ENCODE peak calls at places on chromosomes 6 and 20, in four cellular contexts. One of them, this sample, is unnamed.

GRCh38 chr6:112906737-112907136 is 559.6 kb downstream of the RFPL4B start:
- DNase-seq in K562: no peak
- DNase-seq in A549: no peak
- DNase-seq in HepG2: peak
- DNase-seq in this sample: no peak

GRCh38 chr6:136111831-136112230 is 138.3 kb downstream of the MTFR2 start:
- DNase-seq in K562: no peak
- DNase-seq in A549: no peak
- DNase-seq in HepG2: no peak
- DNase-seq in this sample: no peak

GRCh38 chr6:38393986-38394385 is 245.7 kb downstream of the BTBD9 start:
- DNase-seq in K562: no peak
- DNase-seq in A549: no peak
- DNase-seq in HepG2: no peak
- DNase-seq in this sample: no peak

GRCh38 chr20:34369265-34369664 is 6.2 kb downstream of the ITCH start:
- DNase-seq in K562: no peak
- DNase-seq in A549: no peak
- DNase-seq in HepG2: no peak
- DNase-seq in this sample: no peak

GRCh38 chr6:167996424-167997199 is 859 bp upstream of the KIF25 start:
- DNase-seq in K562: no peak
- DNase-seq in A549: no peak
- DNase-seq in HepG2: no peak
- DNase-seq in this sample: no peak

GRCh38 chr20:57205625-57206219 is 60.7 kb downstream of the BMP7 start:
- DNase-seq in K562: no peak
- DNase-seq in A549: peak
- DNase-seq in HepG2: no peak
- DNase-seq in this sample: no peak

GRCh38 chr6:97765480-97765879 is 482.5 kb upstream of the MMS22L start:
- DNase-seq in K562: no peak
- DNase-seq in A549: no peak
- DNase-seq in HepG2: no peak
- DNase-seq in this sample: no peak

GRCh38 chr6:22980446-22980845 is 411.1 kb downstream of the HDGFL1 start:
- DNase-seq in K562: no peak
- DNase-seq in A549: no peak
- DNase-seq in HepG2: no peak
- DNase-seq in this sample: no peak

GRCh38 chr20:32941155-32941885 is 62.9 kb downstream of the SUN5 start:
- DNase-seq in K562: no peak
- DNase-seq in A549: no peak
- DNase-seq in HepG2: no peak
- DNase-seq in this sample: no peak

GRCh38 chr20:20752712-20753111 is 40.3 kb upstream of the RALGAPA2 start:
- DNase-seq in K562: no peak
- DNase-seq in A549: no peak
- DNase-seq in HepG2: no peak
- DNase-seq in this sample: no peak

GRCh38 chr20:14700641-14700965 is 363.2 kb upstream of the FLRT3 start:
- DNase-seq in K562: no peak
- DNase-seq in A549: no peak
- DNase-seq in HepG2: no peak
- DNase-seq in this sample: no peak

GRCh38 chr6:70166088-70166958 is 136.6 kb downstream of the COL9A1 start:
- DNase-seq in K562: peak
- DNase-seq in A549: peak
- DNase-seq in HepG2: peak
- DNase-seq in this sample: no peak

GRCh38 chr20:53894707-53895384 is 175.5 kb downstream of the BCAS1 start:
- DNase-seq in K562: no peak
- DNase-seq in A549: no peak
- DNase-seq in HepG2: no peak
- DNase-seq in this sample: no peak

GRCh38 chr6:72425003-72425681 is 196.7 kb upstream of the KCNQ5 start:
- DNase-seq in K562: no peak
- DNase-seq in A549: no peak
- DNase-seq in HepG2: no peak
- DNase-seq in this sample: no peak

GRCh38 chr20:10856237-10856636 is 182.4 kb upstream of the JAG1 start:
- DNase-seq in K562: no peak
- DNase-seq in A549: no peak
- DNase-seq in HepG2: peak
- DNase-seq in this sample: no peak

GRCh38 chr6:14290448-14291388 is 173.1 kb downstream of the CD83 start:
- DNase-seq in K562: no peak
- DNase-seq in A549: no peak
- DNase-seq in HepG2: no peak
- DNase-seq in this sample: no peak

GRCh38 chr6:402901-403658 is 11.5 kb downstream of the IRF4 start:
- DNase-seq in K562: no peak
- DNase-seq in A549: no peak
- DNase-seq in HepG2: no peak
- DNase-seq in this sample: no peak

GRCh38 chr6:30837870-30838269 is 46.4 kb upstream of the DDR1 start:
- DNase-seq in K562: no peak
- DNase-seq in A549: no peak
- DNase-seq in HepG2: no peak
- DNase-seq in this sample: no peak

DNA sequence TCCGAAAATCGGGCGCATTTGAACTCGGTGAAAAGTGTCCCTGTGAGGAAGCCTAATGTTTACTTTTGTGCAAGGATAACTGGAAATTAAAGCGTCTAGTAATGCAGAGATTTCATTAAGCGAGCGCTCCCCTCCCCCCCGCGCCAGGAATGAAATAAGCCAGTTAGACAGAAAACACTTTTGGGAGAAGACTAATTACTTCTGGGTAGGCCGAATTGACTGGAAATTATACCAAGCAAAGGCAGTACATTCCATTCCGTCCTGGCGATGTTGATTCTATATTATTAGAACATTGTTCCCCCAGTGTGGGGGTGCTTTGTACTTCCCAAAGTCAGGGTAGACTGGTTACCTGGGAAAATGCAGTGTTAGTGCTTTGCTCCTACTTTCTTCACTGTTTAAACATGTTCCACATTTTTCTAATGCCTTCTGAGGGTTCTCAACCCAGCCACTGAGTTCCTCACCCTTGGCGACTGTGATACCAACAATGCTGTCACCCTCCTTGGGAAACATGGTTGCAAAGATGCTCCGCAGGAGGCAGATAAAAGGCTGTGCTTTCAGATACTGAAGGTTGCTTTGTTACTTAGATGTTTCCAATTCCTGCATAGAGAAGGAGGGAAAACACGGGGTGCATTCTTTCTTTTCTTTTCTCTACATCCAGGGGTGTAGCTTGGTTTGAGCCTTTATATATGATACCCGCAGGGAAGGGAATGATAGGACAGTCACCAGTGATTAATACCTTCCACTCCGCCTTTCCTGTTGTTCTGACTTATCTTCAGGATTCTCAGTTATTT is 2.6 kb downstream of the GJA1 start:
- DNase-seq in K562: no peak
- DNase-seq in A549: peak
- DNase-seq in HepG2: no peak
- DNase-seq in this sample: no peak
- TF ChIP-seq CHD4 in K562: no peak
- TF ChIP-seq CHD4 in A549: no peak
- TF ChIP-seq CHD4 in HepG2: no peak
- TF ChIP-seq CHD4 in this sample: no peak

DNA sequence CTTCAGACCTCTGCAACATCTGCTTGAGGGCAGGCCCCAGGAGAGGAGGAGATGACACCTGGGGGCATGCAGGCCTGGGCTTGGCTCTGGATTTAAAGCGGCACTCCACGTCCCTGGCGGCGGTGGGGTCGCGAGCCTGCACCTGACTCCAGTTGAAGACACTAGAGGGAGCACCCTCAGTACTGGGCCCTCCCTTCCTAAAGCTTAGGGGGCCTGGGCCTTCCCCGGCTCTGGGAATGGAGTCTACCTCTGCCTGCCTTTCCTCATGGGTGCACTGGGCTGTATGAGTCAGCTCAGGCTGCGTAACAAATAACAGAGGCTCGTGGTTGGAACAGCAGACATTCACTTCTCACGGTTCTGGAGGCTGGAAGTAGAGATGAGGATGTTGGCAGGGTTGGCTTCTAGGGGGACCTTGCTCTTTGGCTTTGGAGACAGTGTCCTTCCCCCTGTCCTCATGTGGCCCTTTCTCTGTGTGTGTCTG is 117.6 kb upstream of the RPS6KA2 start:
- DNase-seq in K562: no peak
- DNase-seq in A549: no peak
- DNase-seq in HepG2: no peak
- DNase-seq in this sample: no peak
- TF ChIP-seq CHD4 in K562: no peak
- TF ChIP-seq CHD4 in A549: no peak
- TF ChIP-seq CHD4 in HepG2: no peak
- TF ChIP-seq CHD4 in this sample: no peak

DNA sequence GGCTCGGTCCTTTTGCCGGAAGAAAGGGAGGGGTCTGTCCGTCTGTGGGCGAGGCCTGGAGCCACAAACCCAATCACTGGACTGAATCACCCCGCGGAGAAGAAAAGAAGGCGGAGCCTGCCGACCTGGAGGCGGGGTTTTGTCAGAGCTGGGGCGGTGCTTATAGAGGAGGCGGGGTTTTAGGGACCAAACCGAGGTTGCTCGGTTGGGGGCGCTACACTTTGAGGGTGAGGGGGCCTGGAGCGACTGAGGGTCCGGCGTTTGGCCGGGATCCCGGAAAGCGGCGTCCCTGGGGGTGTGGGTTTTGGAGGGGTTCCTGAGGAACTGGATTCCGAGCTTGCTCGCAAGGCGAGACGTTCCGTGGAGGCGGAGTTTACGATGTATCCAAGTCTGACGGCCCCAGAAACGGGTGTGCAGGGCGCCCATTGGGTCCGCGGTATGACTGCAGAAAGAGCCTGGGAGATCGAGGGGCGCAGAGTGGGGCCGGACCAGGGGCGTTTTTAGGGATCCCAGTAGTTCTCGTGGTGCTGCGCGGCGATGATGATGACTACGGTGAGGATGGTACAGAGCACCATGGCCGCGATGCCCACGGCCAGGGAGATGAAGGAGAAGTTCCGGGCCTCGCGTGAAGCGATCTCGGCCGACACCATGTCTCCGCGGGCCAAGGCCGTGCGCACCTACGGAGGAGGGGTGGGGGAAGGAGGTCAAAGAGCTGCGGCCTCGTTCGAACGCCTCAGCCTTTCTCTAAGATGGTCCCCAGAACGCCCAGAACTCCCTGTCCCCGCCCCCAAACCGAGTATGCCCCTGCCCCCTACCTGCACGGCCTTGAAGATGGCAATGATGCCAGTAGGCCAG is 2.8 kb downstream of the PRRT1 start:
- DNase-seq in K562: peak
- DNase-seq in A549: no peak
- DNase-seq in HepG2: no peak
- DNase-seq in this sample: no peak
- TF ChIP-seq CHD4 in K562: no peak
- TF ChIP-seq CHD4 in A549: no peak
- TF ChIP-seq CHD4 in HepG2: no peak
- TF ChIP-seq CHD4 in this sample: no peak

GRCh38 chr6:3727036-3727435 is 24.5 kb downstream of the PXDC1 start:
- DNase-seq in K562: no peak
- DNase-seq in A549: no peak
- DNase-seq in HepG2: no peak
- DNase-seq in this sample: no peak
- TF ChIP-seq CHD4 in K562: no peak
- TF ChIP-seq CHD4 in A549: no peak
- TF ChIP-seq CHD4 in HepG2: no peak
- TF ChIP-seq CHD4 in this sample: no peak

This sample was measured in GM12878.